ENCODE peak calls at places on chromosomes 3 and 15, in nine cellular contexts. F, G, C, S, T, J, P, N and X are unnamed samples.

GRCh38 chr3:124837730-124838186 is 49.4 kb downstream of the ITGB5 start:
- DNase-seq in J (peak), S (no peak), F (no peak), P (no peak), C (no peak), G (peak), T (no peak), N (no peak), X (no peak)

GRCh38 chr3:32229565-32229964 is 8.9 kb upstream of the CMTM8 start:
- DNase-seq in P (no peak), G (no peak), N (no peak), S (no peak), C (no peak), T (no peak), J (no peak), F (no peak), X (no peak)

GRCh38 chr3:12977117-12977808 is 96.0 kb downstream of the IQSEC1 start:
- DNase-seq in C (no peak), J (no peak), P (no peak), N (no peak), S (no peak), T (no peak), F (no peak), G (no peak), X (no peak)

GRCh38 chr15:80440024-80440423 is 35.8 kb downstream of the ARNT2 start:
- DNase-seq in T (no peak), J (no peak), F (no peak), C (no peak), N (no peak), G (no peak), S (no peak), P (no peak), X (no peak)

GRCh38 chr3:45211466-45212094 is 14.5 kb downstream of the TMEM158 start:
- DNase-seq in P (no peak), N (no peak), G (no peak), T (no peak), J (no peak), S (no peak), F (no peak), C (no peak), X (no peak)

GRCh38 chr15:90382305-90382704 is 5.7 kb upstream of the IQGAP1 start:
- DNase-seq in C (no peak), N (no peak), S (no peak), G (no peak), T (no peak), F (no peak), J (no peak), P (no peak), X (no peak)

GRCh38 chr3:151356791-151357460 is 27.6 kb upstream of the P2RY13 start:
- DNase-seq in G (no peak), N (no peak), F (no peak), J (no peak), C (no peak), S (no peak), T (no peak), P (no peak), X (no peak)

GRCh38 chr3:146968204-146968651 is 363.1 kb upstream of the PLSCR5 start:
- DNase-seq in J (no peak), C (no peak), N (peak), F (no peak), G (no peak), P (no peak), T (no peak), S (no peak), X (no peak)

GRCh38 chr3:72042397-72043211 is 257.7 kb upstream of the PROK2 start:
- DNase-seq in F (no peak), J (no peak), T (no peak), N (no peak), P (no peak), G (no peak), S (no peak), C (no peak), X (peak)

GRCh38 chr15:65028921-65029735 is at the start of gene MTFMT:
- DNase-seq in T (peak), C (peak), P (peak), G (peak), N (no peak), S (peak), J (peak), F (peak), X (peak)

GRCh38 chr3:139434764-139435291 is 41.5 kb downstream of the RBP2 start:
- DNase-seq in F (no peak), S (no peak), T (no peak), P (no peak), G (no peak), J (no peak), C (no peak), N (no peak), X (no peak)

GRCh38 chr3:54240319-54240718 is 118.0 kb downstream of the CACNA2D3 start:
- DNase-seq in F (no peak), G (no peak), C (no peak), T (no peak), J (no peak), P (no peak), S (no peak), N (no peak), X (no peak)